ENCODE peak calls at places on chromosomes 1 and 21, in six cellular contexts. G, L, R, Z, W and N are unnamed samples.
A peak's percentile ranks its signal among the peaks of the same experiment; 100 is the strongest.

GRCh38 chr1:230691615-230692014 is 22.3 kb downstream of the AGT start:
- DNase-seq in W (no peak), R (no peak), L (no peak), Z (no peak), G (no peak), N (no peak)

GRCh38 chr1:156214024-156214748 is 1.4 kb downstream of the PMF1 start:
- DNase-seq in W (no peak), R (no peak), G (no peak), L (no peak), Z (no peak), N (no peak)

GRCh38 chr1:89908993-89909436 is 85.9 kb upstream of the ZNF326 start:
- DNase-seq in L (no peak), R (no peak), Z (peak; percentile 59), G (no peak), W (no peak), N (no peak)

GRCh38 chr1:111920221-111921024 is 69.0 kb downstream of the KCND3 start:
- DNase-seq in G (peak; percentile 25), L (no peak), Z (peak; percentile 7), W (no peak), R (no peak), N (no peak)

GRCh38 chr1:111541721-111542120 is 38.3 kb upstream of the ADORA3 start:
- DNase-seq in G (no peak), R (no peak), Z (no peak), L (peak; percentile 65), W (no peak), N (no peak)

GRCh38 chr1:76068542-76068941 is 6.0 kb upstream of the ST6GALNAC3 start:
- DNase-seq in G (no peak), R (no peak), Z (no peak), L (no peak), W (no peak), N (no peak)

GRCh38 chr21:41956926-41957729 is 3.3 kb upstream of the C2CD2 start:
- DNase-seq in R (no peak), L (no peak), Z (peak; percentile 50), W (no peak), G (no peak), N (no peak)

GRCh38 chr1:161088587-161089110 is 709 bp downstream of the NECTIN4 start:
- DNase-seq in R (peak; percentile 65), L (no peak), Z (no peak), W (no peak), G (no peak), N (no peak)

GRCh38 chr1:177181280-177181630 is 10.5 kb downstream of the BRINP2 start:
- DNase-seq in W (no peak), R (peak; percentile 62), G (no peak), L (peak; percentile 54), Z (no peak), N (no peak)

GRCh38 chr1:197399691-197400521 is 131.9 kb downstream of the CRB1 start:
- DNase-seq in G (no peak), W (peak; percentile 54), L (peak; percentile 79), Z (no peak), R (no peak), N (peak; percentile 50)

GRCh38 chr1:205319081-205320018 is 2.2 kb downstream of the NUAK2 start:
- DNase-seq in G (peak; percentile 51), R (peak; percentile 73), L (no peak), W (peak; percentile 66), Z (peak; percentile 46), N (no peak)

GRCh38 chr1:198408716-198409115 is 131.8 kb downstream of the ATP6V1G3 start:
- DNase-seq in Z (no peak), R (no peak), W (no peak), L (no peak), G (no peak), N (no peak)

GRCh38 chr1:209583408-209583807 is at the start of gene CAMK1G:
- DNase-seq in L (peak; percentile 74), G (no peak), W (peak; percentile 60), R (no peak), Z (no peak), N (no peak)

GRCh38 chr1:97340951-97341350 is 579.9 kb downstream of the DPYD start:
- DNase-seq in R (no peak), L (no peak), W (no peak), G (no peak), Z (peak; percentile 25), N (no peak)

GRCh38 chr1:231663211-231663792 is 36.7 kb downstream of the DISC1 start:
- DNase-seq in W (no peak), L (no peak), Z (no peak), G (no peak), R (no peak), N (no peak)

GRCh38 chr1:8495928-8496401 is 178.1 kb downstream of the SLC45A1 start:
- DNase-seq in G (no peak), L (no peak), Z (no peak), W (no peak), R (no peak), N (no peak)

GRCh38 chr1:201017828-201018163 is 5.7 kb downstream of the KIF21B start:
- DNase-seq in Z (no peak), W (no peak), L (no peak), R (no peak), G (no peak), N (no peak)

GRCh38 chr1:912740-913301 is 10.9 kb upstream of the SAMD11 start:
- DNase-seq in W (peak; percentile 66), Z (no peak), R (peak; percentile 60), G (no peak), L (peak; percentile 83), N (peak; percentile 37)

DNA sequence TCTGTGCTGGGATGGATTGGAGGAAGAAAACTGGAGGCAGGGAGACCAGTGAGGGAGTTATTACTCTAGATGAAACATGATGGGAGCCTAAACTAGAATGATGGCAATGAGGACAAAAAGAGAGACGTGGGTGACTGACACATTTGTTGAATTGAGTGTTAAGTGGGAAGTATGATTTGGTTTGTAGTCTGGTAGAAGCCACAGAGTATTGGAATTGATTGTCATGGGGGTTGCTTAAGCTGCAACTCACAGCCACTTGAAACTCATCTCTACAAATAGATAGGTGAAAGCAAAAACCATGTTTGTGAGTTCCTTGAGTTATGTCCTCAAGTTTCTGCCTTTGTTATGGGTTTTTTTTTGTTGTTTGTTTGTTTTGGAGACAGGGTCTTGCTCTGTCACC is 28.4 kb downstream of the FABP3 start:
- DNase-seq in R (no peak), G (no peak), L (no peak), Z (no peak), W (no peak), N (no peak)
- TF ChIP-seq CTCF in R (no peak), G (no peak), L (no peak), Z (no peak), W (no peak), N (no peak)

GRCh38 chr21:43658094-43658725 is 1.1 kb downstream of the HSF2BP start:
- DNase-seq in G (no peak), R (no peak), Z (no peak), W (no peak), L (no peak), N (no peak)

GRCh38 chr21:43657355-43658093 is 1.8 kb downstream of the HSF2BP start:
- DNase-seq in Z (no peak), R (no peak), L (no peak), G (no peak), W (no peak), N (no peak)

GRCh38 chr21:43659136-43660000 is at the start of the genes HSF2BP and RRP1B:
- DNase-seq in R (peak; percentile 93), G (no peak), W (peak; percentile 94), L (peak; percentile 91), Z (peak; percentile 16), N (peak; percentile 74)

GRCh38 chr21:43662286-43662685 is 2.9 kb downstream of the RRP1B start:
- DNase-seq in G (no peak), Z (no peak), L (no peak), R (no peak), W (no peak), N (no peak)

DNA sequence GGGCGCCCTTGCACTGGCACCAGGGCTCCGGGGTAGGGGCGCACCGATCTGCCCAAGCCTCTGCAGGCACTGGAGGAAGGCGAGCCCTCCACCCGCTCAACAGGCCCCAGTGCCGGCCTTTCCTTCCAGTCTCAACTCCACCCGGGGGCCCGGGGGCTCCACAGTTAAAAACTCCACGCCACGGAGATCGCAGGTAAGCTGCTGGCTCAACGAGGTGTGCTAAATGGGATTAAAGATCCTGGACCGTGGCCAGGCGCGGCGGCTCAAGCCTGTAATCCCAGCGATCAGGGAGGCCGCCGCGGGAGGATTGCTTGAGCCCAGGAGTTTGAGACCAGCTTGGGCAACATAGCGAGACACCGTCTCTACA is 536 bp downstream of the HSF2BP start:
- DNase-seq in R (peak; percentile 59), W (no peak), G (no peak), L (no peak), Z (no peak), N (no peak)
- H3K4me3 ChIP-seq in R (peak overlapping the region; percentile 91), W (no peak overlapping the region), G (no peak overlapping the region), L (no peak overlapping the region), Z (no peak overlapping the region), N (peak overlapping the region; percentile 85)

GRCh38 chr1:15034656-15035055 is 118.9 kb upstream of the TMEM51 start:
- DNase-seq in Z (no peak), G (no peak), R (no peak), L (no peak), W (no peak), N (no peak)

GRCh38 chr1:15031251-15031930 is 122.2 kb upstream of the TMEM51 start:
- DNase-seq in L (no peak), Z (no peak), R (no peak), W (no peak), G (no peak), N (no peak)

GRCh38 chr1:15035236-15035635 is 118.3 kb upstream of the TMEM51 start:
- DNase-seq in W (no peak), R (no peak), L (no peak), G (no peak), Z (no peak), N (no peak)

GRCh38 chr1:15036101-15036500 is 117.4 kb upstream of the TMEM51 start:
- DNase-seq in R (no peak), W (no peak), G (no peak), L (no peak), Z (no peak), N (no peak)

GRCh38 chr1:15033264-15033663 is 120.3 kb upstream of the TMEM51 start:
- DNase-seq in L (no peak), W (no peak), G (no peak), Z (no peak), R (no peak), N (no peak)
- TF ChIP-seq CTCF in L (no peak), W (peak; percentile 7), G (no peak), Z (peak; percentile 39), R (no peak), N (no peak)

GRCh38 chr1:108199781-108200626 is at the start of gene SLC25A24:
- DNase-seq in R (peak; percentile 91), W (peak; percentile 93), L (peak; percentile 81), G (peak; percentile 69), Z (no peak), N (peak; percentile 85)

GRCh38 chr1:108200627-108201106 is 524 bp upstream of the SLC25A24 start:
- DNase-seq in L (peak; percentile 35), W (peak; percentile 64), Z (peak; percentile 59), G (peak; percentile 49), R (no peak), N (peak; percentile 31)

GRCh38 chr1:108194051-108194450 is 6.1 kb downstream of the SLC25A24 start:
- DNase-seq in L (no peak), G (no peak), W (no peak), R (no peak), Z (no peak), N (no peak)

GRCh38 chr1:108201682-108202081 is 1.5 kb upstream of the SLC25A24 start:
- DNase-seq in L (no peak), R (no peak), Z (no peak), G (no peak), W (no peak), N (no peak)

GRCh38 chr1:108199231-108199657 is 899 bp downstream of the SLC25A24 start:
- DNase-seq in Z (no peak), R (no peak), L (peak; percentile 79), G (no peak), W (peak; percentile 35), N (peak; percentile 45)
- H3K4me3 ChIP-seq in Z (peak overlapping the region; percentile 96), R (peak overlapping the region; percentile 88), L (peak overlapping the region; percentile 85), G (peak overlapping the region; percentile 96), W (peak overlapping the region; percentile 88), N (peak overlapping the region; percentile 94)